ENCODE peak calls at places on chromosomes 5 and 9, in six cellular contexts. Z, V, G, W, Y and E are unnamed samples. For H3K36me3, the result is how much of the 10 kb centered on the place peaks cover.

GRCh38 chr9:129146441-129146933 is 31.6 kb downstream of the IER5L start:
- DNase-seq in V (peak), Y (no peak), Z (no peak), W (no peak), G (no peak), E (no peak)

GRCh38 chr9:10050016-10050415 is 562.8 kb downstream of the PTPRD start:
- DNase-seq in Y (no peak), Z (peak), G (no peak), W (no peak), V (no peak), E (no peak)

GRCh38 chr9:117543089-117543488 is 128.2 kb upstream of the ASTN2 start:
- DNase-seq in Y (no peak), V (no peak), G (no peak), Z (no peak), W (no peak), E (no peak)

GRCh38 chr9:131733601-131734061 is 6.2 kb downstream of the RAPGEF1 start:
- DNase-seq in W (no peak), Z (peak), V (peak), Y (peak), G (peak), E (no peak)

GRCh38 chr5:42812620-42813019 is 928 bp upstream of the SELENOP start:
- DNase-seq in G (no peak), Y (no peak), W (no peak), Z (no peak), V (no peak), E (no peak)

GRCh38 chr5:106185661-106186081 is 1485.1 kb downstream of the EFNA5 start:
- DNase-seq in Y (no peak), Z (no peak), G (no peak), W (no peak), V (no peak), E (no peak)

GRCh38 chr9:136403915-136404800 is 4.2 kb upstream of the SNAPC4 start:
- DNase-seq in G (no peak), W (no peak), Y (no peak), Z (no peak), V (no peak), E (no peak)

GRCh38 chr9:129609486-129610192 is 11.3 kb downstream of the C9orf50 start:
- DNase-seq in W (peak), G (no peak), Z (no peak), Y (peak), V (peak), E (peak)

GRCh38 chr5:125190232-125191051 is 444.0 kb upstream of the ZNF608 start:
- DNase-seq in G (peak), W (no peak), V (no peak), Y (no peak), Z (peak), E (no peak)

GRCh38 chr9:71590362-71590761 is 178.0 kb downstream of the CEMIP2 start:
- DNase-seq in W (no peak), Y (no peak), Z (no peak), V (no peak), G (no peak), E (no peak)

GRCh38 chr5:127878174-127878750 is 175.1 kb downstream of the CCDC192 start:
- DNase-seq in W (peak), Z (peak), G (peak), V (peak), Y (peak), E (peak)

GRCh38 chr5:97838214-97838613 is 655.2 kb upstream of the RIOK2 start:
- DNase-seq in Z (peak), Y (no peak), W (no peak), G (no peak), V (no peak), E (no peak)

GRCh38 chr5:93909356-93909755 is 168.0 kb upstream of the POU5F2 start:
- DNase-seq in W (no peak), G (peak), Z (no peak), V (no peak), Y (no peak), E (no peak)

GRCh38 chr9:133992780-133993634 is 883 bp upstream of the VAV2 start:
- DNase-seq in Z (peak), G (peak), V (peak), W (peak), Y (peak), E (peak)

GRCh38 chr9:106305428-106306133 is 557.4 kb upstream of the ZNF462 start:
- DNase-seq in G (no peak), W (no peak), Y (peak), V (no peak), Z (no peak), E (no peak)

GRCh38 chr5:61306531-61307195 is 25.4 kb upstream of the ZSWIM6 start:
- DNase-seq in Z (no peak), W (no peak), Y (no peak), V (no peak), G (no peak), E (peak)

GRCh38 chr5:113354056-113354455 is 80.7 kb downstream of the TSSK1B start:
- DNase-seq in G (peak), W (no peak), V (no peak), Z (peak), Y (no peak), E (no peak)

GRCh38 chr9:138007566-138008080 is 130.0 kb downstream of the CACNA1B start:
- DNase-seq in Y (no peak), Z (no peak), V (no peak), W (no peak), G (no peak), E (no peak)

GRCh38 chr5:159175547-159175946 is 33.8 kb downstream of the RNF145 start:
- DNase-seq in Z (peak), G (no peak), Y (no peak), V (no peak), W (no peak), E (no peak)

GRCh38 chr9:113507256-113507655 is 43.7 kb downstream of the RGS3 start:
- DNase-seq in W (no peak), Z (no peak), V (no peak), Y (no peak), G (no peak), E (no peak)

GRCh38 chr9:113978954-113979712 is 99.0 kb downstream of the AMBP start:
- DNase-seq in Y (no peak), Z (no peak), G (peak), W (no peak), V (no peak), E (no peak)

GRCh38 chr9:80648336-80648735 is 1041.0 kb downstream of the TLE1 start:
- DNase-seq in Y (no peak), G (no peak), W (no peak), V (no peak), Z (no peak), E (no peak)

GRCh38 chr5:180291234-180291940 is 496 bp downstream of the MAPK9 start:
- DNase-seq in Z (peak), W (no peak), G (peak), V (no peak), Y (peak), E (no peak)

GRCh38 chr5:1536298-1537165 is 12.8 kb upstream of the LPCAT1 start:
- DNase-seq in V (peak), Z (no peak), G (no peak), W (no peak), Y (no peak), E (no peak)

GRCh38 chr5:154296525-154297159 is 106.1 kb downstream of the GALNT10 start:
- DNase-seq in V (no peak), Y (peak), Z (no peak), W (peak), G (no peak), E (peak)

GRCh38 chr5:1655496-1656270 is 131.9 kb upstream of the LPCAT1 start:
- DNase-seq in W (peak), V (no peak), G (no peak), Y (no peak), Z (no peak), E (no peak)

GRCh38 chr5:32136342-32136741 is 37.8 kb downstream of the GOLPH3 start:
- DNase-seq in Z (no peak), G (no peak), W (no peak), V (no peak), Y (no peak), E (no peak)

GRCh38 chr9:134887686-134888602 is 7.3 kb downstream of the FCN2 start:
- DNase-seq in Z (no peak), W (no peak), V (peak), Y (no peak), G (no peak), E (no peak)

GRCh38 chr9:69326261-69326660 is 1.2 kb downstream of the ENTREP1 start:
- DNase-seq in V (peak), G (no peak), Z (no peak), W (peak), Y (no peak), E (no peak)

GRCh38 chr5:54756796-54757402 is 228.5 kb downstream of the ESM1 start:
- DNase-seq in G (no peak), V (no peak), Z (peak), W (no peak), Y (no peak), E (no peak)

GRCh38 chr9:35738924-35739323 is 6.5 kb downstream of the CREB3 start:
- DNase-seq in Z (no peak), G (no peak), Y (no peak), W (no peak), V (no peak), E (no peak)
- H3K36me3 ChIP-seq in Z (half or more), G (half or more), Y (under half), W (under half), V (half or more), E (under half)

GRCh38 chr9:98085058-98085457 is 28.5 kb downstream of the NANS start:
- DNase-seq in V (no peak), G (no peak), Z (no peak), Y (no peak), W (no peak), E (no peak)
- H3K36me3 ChIP-seq in V (under half), G (half or more), Z (under half), Y (under half), W (under half), E (under half)

DNA sequence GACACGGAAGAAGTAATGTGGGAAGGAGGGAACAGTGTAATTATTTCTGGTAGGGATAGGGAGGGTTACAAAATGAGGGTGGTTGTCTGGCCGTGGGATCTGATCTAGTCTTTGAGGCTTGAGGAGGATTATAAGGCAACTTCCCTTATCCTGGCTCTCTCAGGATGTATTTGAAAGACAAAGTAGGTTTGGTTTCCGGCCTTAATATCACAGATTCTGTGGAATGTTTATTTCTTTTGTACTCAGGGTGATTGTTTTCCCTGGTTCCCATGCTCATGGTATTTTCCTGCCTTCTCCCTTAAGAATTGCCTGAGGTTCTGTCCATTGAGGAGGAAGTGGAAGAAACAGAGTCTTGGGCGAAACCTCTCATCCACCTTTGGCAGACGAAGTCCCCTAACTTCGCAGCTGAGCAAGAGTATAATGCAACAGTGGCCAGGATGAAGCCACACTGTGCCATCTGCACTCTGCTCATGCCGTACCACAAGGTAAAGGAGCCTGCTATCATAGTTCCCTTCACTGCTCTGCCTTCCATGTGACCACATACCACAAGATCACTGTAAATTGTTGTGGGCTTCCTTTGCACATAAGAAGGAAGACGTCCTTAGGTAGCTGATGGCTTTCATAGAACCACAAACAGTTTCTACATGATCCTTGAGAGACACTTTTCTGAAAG is 253.8 kb downstream of the KDM4C start:
- DNase-seq in V (no peak), Y (no peak), G (no peak), W (no peak), Z (no peak), E (no peak)
- H3K36me3 ChIP-seq in V (half or more), Y (under half), G (under half), W (under half), Z (under half), E (under half)

DNA sequence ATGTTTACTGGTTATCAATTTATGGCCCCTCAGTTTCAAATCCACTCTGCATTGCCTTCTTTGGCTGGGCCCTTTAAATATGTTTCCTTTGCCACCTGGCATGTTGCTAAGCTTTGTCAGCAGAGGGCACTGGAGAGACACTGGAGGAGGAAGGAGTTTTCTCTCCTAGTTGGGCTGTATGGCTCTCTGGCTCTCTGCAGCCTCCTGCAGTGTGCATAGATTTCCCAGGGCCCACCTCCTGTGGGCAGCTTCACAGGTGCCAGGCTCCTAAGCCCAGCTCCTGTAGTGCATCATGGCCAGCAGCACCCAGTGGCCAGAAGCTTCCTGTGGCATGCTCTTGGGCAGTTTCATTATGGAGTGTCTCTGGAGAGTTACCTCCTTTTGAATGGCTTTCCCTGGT is 23.3 kb downstream of the CAVIN4 start:
- DNase-seq in W (peak), Y (peak), G (peak), V (no peak), Z (peak), E (peak)
- H3K36me3 ChIP-seq in W (under half), Y (under half), G (under half), V (under half), Z (under half), E (under half)

DNA sequence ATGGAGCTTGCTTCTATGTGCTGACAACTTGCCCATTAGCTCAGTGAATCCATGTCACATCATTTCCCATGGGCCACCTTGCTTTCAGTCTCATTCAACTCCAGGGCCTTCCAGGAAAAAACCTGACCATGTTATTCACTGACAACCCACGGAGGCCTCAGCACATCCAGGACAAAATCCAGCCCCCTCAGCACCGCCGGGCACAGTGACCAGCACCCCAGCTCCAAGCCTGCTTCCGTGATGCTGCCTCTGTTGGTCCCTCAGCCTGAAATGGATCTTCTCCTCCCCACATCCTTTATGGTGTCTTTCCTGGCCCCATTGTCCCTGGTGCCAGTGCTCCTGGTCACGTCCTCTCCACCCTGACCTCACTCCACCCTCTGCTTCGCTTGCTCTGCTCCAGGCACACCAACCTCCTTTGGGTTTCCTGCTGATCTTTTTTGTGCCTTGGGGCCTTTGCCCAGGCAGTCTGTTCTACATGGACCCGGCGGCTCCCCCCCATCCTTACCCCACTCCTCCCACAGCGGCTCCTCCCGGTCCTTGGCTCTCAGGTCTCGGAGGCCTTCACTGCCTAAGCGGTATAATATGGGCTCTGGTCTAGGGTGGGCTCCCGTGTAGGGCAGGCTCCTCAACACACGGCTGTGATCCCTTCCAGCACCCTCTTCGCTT is 25.0 kb downstream of the ANKS6 start:
- DNase-seq in G (no peak), Z (no peak), Y (no peak), W (no peak), V (no peak), E (no peak)
- H3K36me3 ChIP-seq in G (under half), Z (under half), Y (under half), W (under half), V (half or more), E (under half)

GRCh38 chr9:120916573-120916972 is 10.0 kb downstream of the TRAF1 start:
- DNase-seq in G (peak), Z (no peak), V (peak), Y (peak), W (peak), E (no peak)

GRCh38 chr9:120914410-120914809 is 12.2 kb downstream of the TRAF1 start:
- DNase-seq in Z (no peak), G (no peak), W (no peak), Y (no peak), V (peak), E (no peak)

GRCh38 chr9:120915854-120916495 is 10.6 kb downstream of the TRAF1 start:
- DNase-seq in Z (no peak), Y (no peak), V (no peak), W (peak), G (no peak), E (no peak)

GRCh38 chr9:120913673-120914266 is 12.8 kb downstream of the TRAF1 start:
- DNase-seq in G (no peak), Y (no peak), W (no peak), Z (no peak), V (no peak), E (no peak)

GRCh38 chr9:120914953-120915352 is 11.6 kb downstream of the TRAF1 start:
- DNase-seq in Y (no peak), Z (peak), V (no peak), G (no peak), W (no peak), E (no peak)
- H3K36me3 ChIP-seq in Y (under half), Z (under half), V (under half), G (under half), W (under half), E (under half)